ENCODE peak calls at places on chromosomes 16 and 17, in seven cellular contexts. Z is pancreas, X is PC-3, S is iPS DF 6.9, O is neural progenitor cell, R is H1, P is heart right ventricle. C is an unnamed sample.

GRCh38 chr16:72723781-72724180 is 324.1 kb downstream of the ZFHX3 start:
- DNase-seq in Z (no peak), X (peak), S (no peak), O (no peak), R (no peak), P (no peak), C (no peak)

GRCh38 chr16:75256059-75256870 is 4.8 kb upstream of the BCAR1 start:
- DNase-seq in Z (no peak), X (no peak), S (no peak), O (no peak), R (no peak), P (peak), C (peak)

GRCh38 chr17:47720196-47720595 is 12.8 kb upstream of the TBX21 start:
- DNase-seq in Z (no peak), X (no peak), S (no peak), O (no peak), R (no peak), P (no peak), C (no peak)

GRCh38 chr16:48385272-48385953 is at the start of gene SIAH1:
- DNase-seq in Z (peak), X (peak), S (no peak), O (peak), R (peak), P (peak), C (peak)

GRCh38 chr17:81189670-81190530 is 23.9 kb upstream of the AATK start:
- DNase-seq in Z (no peak), X (no peak), S (no peak), O (peak), R (no peak), P (no peak), C (peak)

GRCh38 chr16:64459402-64459801 is 662.5 kb downstream of the CDH11 start:
- DNase-seq in Z (no peak), X (no peak), S (no peak), O (no peak), R (no peak), P (no peak), C (no peak)

GRCh38 chr17:33389506-33390141 is 96.5 kb upstream of the ASIC2 start:
- DNase-seq in Z (no peak), X (no peak), S (no peak), O (no peak), R (no peak), P (no peak), C (no peak)

GRCh38 chr17:44379887-44380286 is 9.6 kb downstream of the ITGA2B start:
- DNase-seq in Z (no peak), X (no peak), S (no peak), O (no peak), R (no peak), P (no peak), C (no peak)

GRCh38 chr17:15332338-15332737 is 9.1 kb downstream of the TEKT3 start:
- DNase-seq in Z (no peak), X (peak), S (peak), O (no peak), R (peak), P (no peak), C (no peak)

GRCh38 chr17:62309381-62309780 is 71.0 kb upstream of the EFCAB3 start:
- DNase-seq in Z (no peak), X (no peak), S (no peak), O (no peak), R (no peak), P (no peak), C (no peak)

GRCh38 chr16:4032768-4033167 is 83.5 kb downstream of the ADCY9 start:
- DNase-seq in Z (peak), X (no peak), S (no peak), O (no peak), R (no peak), P (peak), C (no peak)

GRCh38 chr17:74513987-74514631 is 17.2 kb downstream of the CD300LB start:
- DNase-seq in Z (no peak), X (peak), S (no peak), O (peak), R (peak), P (no peak), C (no peak)

GRCh38 chr17:79231766-79232287 is 157.2 kb downstream of the ENGASE start:
- DNase-seq in Z (no peak), X (no peak), S (no peak), O (no peak), R (no peak), P (no peak), C (no peak)

GRCh38 chr17:82097187-82097918 is 683 bp downstream of the FASN start:
- DNase-seq in Z (no peak), X (peak), S (no peak), O (peak), R (no peak), P (peak), C (no peak)

GRCh38 chr17:82664701-82665182 is 16.5 kb upstream of the WDR45B start:
- DNase-seq in Z (no peak), X (no peak), S (no peak), O (peak), R (no peak), P (no peak), C (peak)

GRCh38 chr16:53090591-53091507 is 36.1 kb downstream of the CHD9 start:
- DNase-seq in Z (peak), X (no peak), S (no peak), O (peak), R (no peak), P (peak), C (peak)

GRCh38 chr17:74736423-74737298 is at the start of gene RAB37:
- DNase-seq in Z (no peak), X (no peak), S (no peak), O (peak), R (peak), P (no peak), C (no peak)

GRCh38 chr17:82647593-82648164 is 565 bp downstream of the WDR45B start:
- DNase-seq in Z (peak), X (peak), S (no peak), O (peak), R (no peak), P (peak), C (no peak)

GRCh38 chr16:3158014-3158497 is 23.2 kb downstream of the ZNF213 start:
- DNase-seq in Z (no peak), X (peak), S (no peak), O (peak), R (no peak), P (no peak), C (no peak)

GRCh38 chr17:6755731-6756184 is at the start of gene XAF1:
- DNase-seq in Z (peak), X (no peak), S (no peak), O (no peak), R (no peak), P (peak), C (no peak)

DNA sequence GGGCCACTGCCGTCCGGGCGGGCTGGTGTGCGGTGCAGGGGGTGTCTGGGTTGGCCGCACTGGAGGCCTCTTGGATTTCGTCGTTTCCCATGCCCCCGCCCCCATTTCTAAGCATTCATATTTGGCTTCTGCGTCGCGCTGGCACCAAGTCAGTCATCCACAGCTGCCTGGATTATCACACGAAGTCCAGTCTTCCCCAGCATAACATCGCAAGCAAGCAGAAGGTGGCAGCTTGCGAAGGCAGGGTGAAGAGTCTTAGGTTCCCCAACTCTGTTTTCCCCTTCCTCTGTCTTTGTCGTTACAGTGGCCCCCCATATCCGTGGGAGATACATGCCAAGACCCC is 43.5 kb downstream of the ELAC2 start:
- DNase-seq in Z (no peak), X (no peak), S (no peak), O (no peak), R (no peak), P (no peak), C (no peak)
- H3K4me3 ChIP-seq in Z (no peak), X (no peak), S (peak), O (peak), R (peak), P (peak), C (peak)

DNA sequence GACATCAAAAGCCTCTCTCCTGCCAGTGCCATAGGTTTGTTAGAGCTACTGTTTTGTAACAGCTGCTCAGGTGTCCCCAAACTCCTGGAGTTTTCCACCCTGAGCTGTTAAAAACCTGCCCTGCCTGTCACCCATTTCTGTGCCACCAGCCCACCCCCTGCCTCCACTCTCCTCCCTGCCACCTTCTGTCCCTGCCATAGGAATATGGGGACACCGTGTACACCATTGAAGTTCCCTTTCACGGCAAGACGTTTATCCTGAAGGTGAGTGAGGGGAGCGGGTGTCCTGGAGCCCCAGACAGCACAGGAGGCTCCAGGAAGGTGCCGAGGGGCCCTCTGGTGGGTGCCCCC is 5.2 kb upstream of the TCAP start:
- DNase-seq in Z (no peak), X (no peak), S (no peak), O (no peak), R (no peak), P (no peak), C (no peak)
- H3K27ac ChIP-seq in Z (no peak), X (no peak), S (no peak), O (no peak), R (no peak), P (peak), C (peak)

DNA sequence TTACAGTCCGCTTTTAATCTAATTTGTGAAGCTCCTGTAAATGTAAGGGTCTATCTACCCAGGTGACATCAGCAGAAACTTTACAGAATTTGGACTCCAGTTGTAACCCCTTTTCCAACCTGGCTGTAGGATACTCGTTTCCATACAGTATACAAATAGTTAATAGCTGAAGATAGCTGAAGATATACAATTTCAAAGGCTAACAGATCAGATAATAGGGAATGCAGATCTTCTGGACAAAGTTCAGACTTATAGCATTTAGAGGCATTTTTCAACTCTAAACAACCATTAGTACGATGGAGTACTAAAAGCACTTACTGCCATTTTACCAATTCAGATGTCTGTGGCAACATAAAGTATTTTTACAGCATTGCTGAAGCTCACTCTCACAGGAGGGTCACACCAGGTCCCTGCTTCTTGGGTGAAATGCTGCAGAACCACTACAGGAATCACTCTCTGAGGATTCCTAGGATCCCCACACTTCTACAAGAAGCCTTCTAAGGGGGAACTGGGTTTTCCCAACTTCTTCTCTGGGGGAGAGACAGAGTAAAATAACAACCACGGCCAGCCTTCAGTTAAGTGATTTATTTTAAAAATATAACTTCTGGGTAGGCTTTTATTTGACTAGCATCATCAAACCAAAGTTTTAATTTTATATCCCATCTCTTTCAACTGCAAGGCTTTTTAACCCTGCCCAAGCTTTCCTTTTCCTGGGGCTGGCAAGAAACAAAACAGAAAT is 2.9 kb downstream of the VEZF1 start:
- DNase-seq in Z (no peak), X (no peak), S (no peak), O (no peak), R (no peak), P (no peak), C (no peak)
- H3K4me3 ChIP-seq in Z (no peak), X (peak), S (no peak), O (peak), R (no peak), P (no peak), C (peak)

GRCh38 chr16:80007216-80007615 is 406.7 kb upstream of the MAF start:
- DNase-seq in Z (no peak), X (no peak), S (no peak), O (no peak), R (no peak), P (no peak), C (no peak)
- H3K27ac ChIP-seq in Z (no peak), X (no peak), S (no peak), O (no peak), R (no peak), P (no peak), C (no peak)

GRCh38 chr16:17419266-17419665 is 51.5 kb downstream of the XYLT1 start:
- DNase-seq in Z (no peak), X (no peak), S (no peak), O (no peak), R (no peak), P (no peak), C (no peak)

GRCh38 chr16:17417740-17418139 is 53.0 kb downstream of the XYLT1 start:
- DNase-seq in Z (no peak), X (no peak), S (no peak), O (no peak), R (no peak), P (no peak), C (no peak)

GRCh38 chr16:17414916-17415315 is 55.8 kb downstream of the XYLT1 start:
- DNase-seq in Z (no peak), X (no peak), S (no peak), O (no peak), R (no peak), P (no peak), C (no peak)

GRCh38 chr16:17414421-17414820 is 56.3 kb downstream of the XYLT1 start:
- DNase-seq in Z (no peak), X (no peak), S (no peak), O (no peak), R (no peak), P (no peak), C (no peak)

GRCh38 chr16:17416461-17417221 is 54.1 kb downstream of the XYLT1 start:
- DNase-seq in Z (peak), X (no peak), S (no peak), O (no peak), R (no peak), P (no peak), C (no peak)
- H3K4me3 ChIP-seq in Z (no peak), X (no peak), S (no peak), O (no peak), R (no peak), P (peak), C (peak)

DNA sequence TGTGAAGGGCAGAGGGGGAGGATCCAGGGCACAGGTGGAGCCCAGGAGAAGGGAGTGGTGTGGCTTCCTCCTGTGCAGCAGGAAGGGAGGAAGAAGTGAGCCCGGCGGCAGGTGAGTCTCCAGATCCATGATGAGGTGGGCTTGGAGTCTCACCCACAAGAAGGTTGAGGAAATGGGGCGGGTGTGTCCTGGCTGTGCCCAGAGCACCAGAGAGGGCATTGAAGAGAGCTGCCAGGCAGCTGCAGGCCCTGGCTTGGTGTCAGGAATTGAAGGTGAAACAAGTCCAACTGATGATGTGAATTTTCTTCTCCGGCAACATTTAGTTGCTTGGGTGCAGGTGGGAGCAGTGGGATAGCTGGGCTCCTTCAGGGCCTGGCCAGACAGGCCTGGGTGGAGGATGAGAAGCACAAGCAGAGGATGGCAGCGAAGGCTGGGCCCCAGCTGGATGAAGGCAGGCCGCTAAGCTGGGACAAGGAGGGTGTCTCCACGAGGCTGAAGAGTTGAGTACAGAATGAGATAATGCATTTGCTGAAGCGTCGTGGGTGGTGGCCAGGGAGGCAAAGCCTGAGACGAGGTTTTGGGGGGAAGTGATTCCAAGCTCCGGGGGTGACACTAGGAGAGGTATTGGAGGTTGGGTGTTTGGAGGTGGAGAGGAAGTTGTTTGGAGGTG is 18.3 kb downstream of the NT5M start:
- DNase-seq in Z (no peak), X (no peak), S (no peak), O (no peak), R (no peak), P (no peak), C (no peak)
- H3K27ac ChIP-seq in Z (no peak), X (no peak), S (no peak), O (no peak), R (no peak), P (no peak), C (no peak)

GRCh38 chr17:17722906-17723353 is 41.7 kb downstream of the RAI1 start:
- DNase-seq in Z (no peak), X (no peak), S (no peak), O (no peak), R (no peak), P (no peak), C (no peak)
- H3K4me3 ChIP-seq in Z (no peak), X (no peak), S (no peak), O (peak), R (peak), P (peak), C (peak)

GRCh38 chr16:31877876-31878642 is 4.5 kb downstream of the ZNF267 start:
- DNase-seq in Z (no peak), X (no peak), S (no peak), O (no peak), R (no peak), P (no peak), C (no peak)
- H3K27ac ChIP-seq in Z (peak), X (peak), S (no peak), O (no peak), R (no peak), P (no peak), C (no peak)

C was measured in dorsolateral prefrontal cortex.